ENCODE peak calls at places on chromosomes 6 and 20, in five cellular contexts. One of them, this sample, is unnamed.

GRCh38 chr6:81696505-81696904 is 56.0 kb downstream of the TENT5A start:
- DNase-seq in endothelial cell: no peak
- DNase-seq in AG09309: no peak
- DNase-seq in pancreas: no peak
- DNase-seq in B cell: no peak
- DNase-seq in this sample: no peak

GRCh38 chr6:6686748-6687601 is 98.5 kb downstream of the LY86 start:
- DNase-seq in endothelial cell: peak
- DNase-seq in AG09309: no peak
- DNase-seq in pancreas: peak
- DNase-seq in B cell: no peak
- DNase-seq in this sample: no peak

GRCh38 chr6:55578537-55579363 is at the start of gene HMGCLL1:
- DNase-seq in endothelial cell: peak
- DNase-seq in AG09309: no peak
- DNase-seq in pancreas: peak
- DNase-seq in B cell: no peak
- DNase-seq in this sample: no peak

GRCh38 chr6:118719351-118720124 is 68.1 kb upstream of the CEP85L start:
- DNase-seq in endothelial cell: no peak
- DNase-seq in AG09309: no peak
- DNase-seq in pancreas: no peak
- DNase-seq in B cell: peak
- DNase-seq in this sample: peak

GRCh38 chr6:11974089-11974488 is 38.0 kb upstream of the HIVEP1 start:
- DNase-seq in endothelial cell: no peak
- DNase-seq in AG09309: peak
- DNase-seq in pancreas: no peak
- DNase-seq in B cell: no peak
- DNase-seq in this sample: no peak

GRCh38 chr6:108721308-108721707 is 126.9 kb upstream of the ARMC2 start:
- DNase-seq in endothelial cell: no peak
- DNase-seq in AG09309: no peak
- DNase-seq in pancreas: no peak
- DNase-seq in B cell: no peak
- DNase-seq in this sample: no peak

GRCh38 chr6:11080296-11080695 is 13.3 kb upstream of the SMIM13 start:
- DNase-seq in endothelial cell: no peak
- DNase-seq in AG09309: no peak
- DNase-seq in pancreas: no peak
- DNase-seq in B cell: no peak
- DNase-seq in this sample: no peak

GRCh38 chr6:135962731-135963130 is 111.2 kb downstream of the PDE7B start:
- DNase-seq in endothelial cell: no peak
- DNase-seq in AG09309: peak
- DNase-seq in pancreas: no peak
- DNase-seq in B cell: no peak
- DNase-seq in this sample: no peak

GRCh38 chr6:12545837-12546658 is 170.5 kb upstream of the PHACTR1 start:
- DNase-seq in endothelial cell: no peak
- DNase-seq in AG09309: peak
- DNase-seq in pancreas: no peak
- DNase-seq in B cell: no peak
- DNase-seq in this sample: no peak

GRCh38 chr20:17645010-17645409 is 37.0 kb downstream of the RRBP1 start:
- DNase-seq in endothelial cell: no peak
- DNase-seq in AG09309: no peak
- DNase-seq in pancreas: peak
- DNase-seq in B cell: no peak
- DNase-seq in this sample: no peak

GRCh38 chr6:41970436-41970846 is 28.8 kb upstream of the CCND3 start:
- DNase-seq in endothelial cell: no peak
- DNase-seq in AG09309: peak
- DNase-seq in pancreas: no peak
- DNase-seq in B cell: no peak
- DNase-seq in this sample: no peak

GRCh38 chr20:19850190-19850533 is 92.1 kb downstream of the RIN2 start:
- DNase-seq in endothelial cell: no peak
- DNase-seq in AG09309: no peak
- DNase-seq in pancreas: no peak
- DNase-seq in B cell: no peak
- DNase-seq in this sample: no peak

GRCh38 chr20:22584630-22584921 is 204 bp upstream of the FOXA2 start:
- DNase-seq in endothelial cell: no peak
- DNase-seq in AG09309: no peak
- DNase-seq in pancreas: peak
- DNase-seq in B cell: no peak
- DNase-seq in this sample: no peak

GRCh38 chr6:166167258-166167731 is 356 bp downstream of the TBXT start:
- DNase-seq in endothelial cell: peak
- DNase-seq in AG09309: no peak
- DNase-seq in pancreas: no peak
- DNase-seq in B cell: no peak
- DNase-seq in this sample: no peak

GRCh38 chr20:16351415-16351814 is 221.8 kb downstream of the KIF16B start:
- DNase-seq in endothelial cell: no peak
- DNase-seq in AG09309: no peak
- DNase-seq in pancreas: no peak
- DNase-seq in B cell: no peak
- DNase-seq in this sample: no peak

GRCh38 chr6:11791354-11792107 is 12.9 kb upstream of the ADTRP start:
- DNase-seq in endothelial cell: no peak
- DNase-seq in AG09309: no peak
- DNase-seq in pancreas: no peak
- DNase-seq in B cell: no peak
- DNase-seq in this sample: no peak

GRCh38 chr6:56984374-56984773 is 29.5 kb downstream of the BEND6 start:
- DNase-seq in endothelial cell: no peak
- DNase-seq in AG09309: peak
- DNase-seq in pancreas: no peak
- DNase-seq in B cell: no peak
- DNase-seq in this sample: no peak

GRCh38 chr6:112665114-112665513 is 318.0 kb downstream of the RFPL4B start:
- DNase-seq in endothelial cell: no peak
- DNase-seq in AG09309: no peak
- DNase-seq in pancreas: no peak
- DNase-seq in B cell: no peak
- DNase-seq in this sample: no peak

GRCh38 chr6:75842732-75843131 is 93.7 kb downstream of the MYO6 start:
- DNase-seq in endothelial cell: peak
- DNase-seq in AG09309: no peak
- DNase-seq in pancreas: no peak
- DNase-seq in B cell: no peak
- DNase-seq in this sample: no peak

GRCh38 chr6:55255061-55255571 is 72.2 kb upstream of the GFRAL start:
- DNase-seq in endothelial cell: no peak
- DNase-seq in AG09309: no peak
- DNase-seq in pancreas: no peak
- DNase-seq in B cell: no peak
- DNase-seq in this sample: no peak

DNA sequence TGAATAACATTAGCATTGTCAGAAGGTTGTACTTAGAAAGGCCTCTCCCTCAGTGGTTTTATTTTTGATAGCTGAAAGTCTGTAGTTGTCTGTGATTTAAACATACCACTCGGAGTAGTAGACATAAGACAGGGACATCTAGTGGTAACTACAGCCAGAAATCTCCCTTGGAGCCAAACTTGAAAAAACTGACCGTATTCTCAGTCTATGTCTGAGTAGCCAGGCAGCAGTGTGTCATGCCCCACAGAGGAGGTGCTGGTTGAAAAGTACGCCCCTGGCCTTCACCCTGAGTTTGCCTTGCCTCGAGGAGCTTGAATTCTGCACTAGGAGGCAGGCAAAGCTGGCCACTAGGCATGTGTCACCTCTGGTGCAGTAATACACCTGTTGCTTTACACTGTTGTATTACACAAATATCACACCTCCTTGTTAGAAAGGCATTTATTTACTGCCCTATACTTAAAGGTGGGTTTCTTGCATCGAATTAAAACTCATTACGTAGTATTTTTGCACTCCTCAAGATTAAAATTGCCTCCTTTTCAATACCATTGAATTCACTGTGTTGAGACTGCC is 20.8 kb downstream of the ZBTB2 start:
- DNase-seq in endothelial cell: no peak
- DNase-seq in AG09309: no peak
- DNase-seq in pancreas: no peak
- DNase-seq in B cell: no peak
- DNase-seq in this sample: no peak
- TF ChIP-seq CTCF in endothelial cell: no peak
- TF ChIP-seq CTCF in AG09309: no peak
- TF ChIP-seq CTCF in pancreas: no peak
- TF ChIP-seq CTCF in B cell: no peak
- TF ChIP-seq CTCF in this sample: no peak

GRCh38 chr6:35419431-35419830 is 32.7 kb upstream of the FANCE start:
- DNase-seq in endothelial cell: no peak
- DNase-seq in AG09309: no peak
- DNase-seq in pancreas: no peak
- DNase-seq in B cell: no peak
- DNase-seq in this sample: no peak
- TF ChIP-seq CTCF in endothelial cell: no peak
- TF ChIP-seq CTCF in AG09309: no peak
- TF ChIP-seq CTCF in pancreas: no peak
- TF ChIP-seq CTCF in B cell: no peak
- TF ChIP-seq CTCF in this sample: no peak

GRCh38 chr20:44157061-44157460 is 29.9 kb downstream of the JPH2 start:
- DNase-seq in endothelial cell: no peak
- DNase-seq in AG09309: no peak
- DNase-seq in pancreas: no peak
- DNase-seq in B cell: no peak
- DNase-seq in this sample: no peak

GRCh38 chr20:44154521-44155001 is 32.4 kb downstream of the JPH2 start:
- DNase-seq in endothelial cell: no peak
- DNase-seq in AG09309: no peak
- DNase-seq in pancreas: no peak
- DNase-seq in B cell: no peak
- DNase-seq in this sample: no peak

GRCh38 chr20:44151621-44152416 is 35.2 kb downstream of the JPH2 start:
- DNase-seq in endothelial cell: no peak
- DNase-seq in AG09309: no peak
- DNase-seq in pancreas: no peak
- DNase-seq in B cell: no peak
- DNase-seq in this sample: no peak

GRCh38 chr20:44159125-44159524 is 27.9 kb downstream of the JPH2 start:
- DNase-seq in endothelial cell: no peak
- DNase-seq in AG09309: no peak
- DNase-seq in pancreas: no peak
- DNase-seq in B cell: no peak
- DNase-seq in this sample: no peak

GRCh38 chr20:44153636-44154043 is 33.3 kb downstream of the JPH2 start:
- DNase-seq in endothelial cell: no peak
- DNase-seq in AG09309: no peak
- DNase-seq in pancreas: no peak
- DNase-seq in B cell: no peak
- DNase-seq in this sample: no peak
- TF ChIP-seq CTCF in endothelial cell: no peak
- TF ChIP-seq CTCF in AG09309: no peak
- TF ChIP-seq CTCF in pancreas: no peak
- TF ChIP-seq CTCF in B cell: no peak
- TF ChIP-seq CTCF in this sample: no peak

GRCh38 chr6:45663181-45664180 is 285.7 kb upstream of the SUPT3H start:
- DNase-seq in endothelial cell: peak
- DNase-seq in AG09309: no peak
- DNase-seq in pancreas: no peak
- DNase-seq in B cell: peak
- DNase-seq in this sample: no peak
- TF ChIP-seq CTCF in endothelial cell: no peak
- TF ChIP-seq CTCF in AG09309: no peak
- TF ChIP-seq CTCF in pancreas: no peak
- TF ChIP-seq CTCF in B cell: no peak
- TF ChIP-seq CTCF in this sample: no peak

GRCh38 chr6:159874475-159874874 is 16.3 kb upstream of the MAS1 start:
- DNase-seq in endothelial cell: no peak
- DNase-seq in AG09309: no peak
- DNase-seq in pancreas: no peak
- DNase-seq in B cell: no peak
- DNase-seq in this sample: no peak
- TF ChIP-seq CTCF in endothelial cell: no peak
- TF ChIP-seq CTCF in AG09309: no peak
- TF ChIP-seq CTCF in pancreas: no peak
- TF ChIP-seq CTCF in B cell: no peak
- TF ChIP-seq CTCF in this sample: no peak

DNA sequence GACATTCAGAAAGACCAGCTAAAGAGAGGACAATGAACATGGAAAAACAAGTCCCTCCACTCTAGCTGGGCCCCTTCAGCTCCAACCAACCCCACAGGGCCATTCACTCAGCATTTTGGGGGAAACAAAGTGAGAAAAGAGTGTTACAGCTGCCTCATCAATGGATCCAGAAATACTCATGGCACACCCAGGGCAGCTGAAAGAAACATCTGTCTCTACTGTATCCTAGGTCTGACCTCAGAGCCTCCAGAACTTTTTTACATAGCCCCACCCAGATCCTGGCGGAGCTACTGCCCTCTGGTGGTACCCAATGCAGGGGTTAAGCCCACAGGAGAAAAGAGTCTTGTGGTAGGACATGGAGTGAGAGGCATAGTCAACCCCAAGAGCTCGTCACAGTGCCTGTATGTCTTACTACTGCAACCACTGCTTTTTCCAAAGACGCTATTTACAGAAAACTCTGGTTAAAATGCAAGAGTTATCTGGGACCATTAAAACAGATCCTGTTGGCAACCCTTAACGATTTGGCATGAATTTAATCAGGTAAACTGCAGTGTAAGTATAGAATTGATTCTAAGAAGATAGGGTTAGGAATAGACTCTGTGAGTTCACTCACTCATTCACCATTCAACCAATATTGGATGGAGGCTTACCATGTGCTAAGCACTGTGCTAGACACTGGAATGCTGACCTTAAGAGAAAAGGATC is 37.4 kb upstream of the FAM83C start:
- DNase-seq in endothelial cell: peak
- DNase-seq in AG09309: no peak
- DNase-seq in pancreas: no peak
- DNase-seq in B cell: no peak
- DNase-seq in this sample: peak
- TF ChIP-seq CTCF in endothelial cell: peak
- TF ChIP-seq CTCF in AG09309: peak
- TF ChIP-seq CTCF in pancreas: no peak
- TF ChIP-seq CTCF in B cell: no peak
- TF ChIP-seq CTCF in this sample: peak

GRCh38 chr6:116458264-116458663 is 2.9 kb upstream of the CALHM6 start:
- DNase-seq in endothelial cell: no peak
- DNase-seq in AG09309: no peak
- DNase-seq in pancreas: no peak
- DNase-seq in B cell: no peak
- DNase-seq in this sample: no peak
- TF ChIP-seq CTCF in endothelial cell: no peak
- TF ChIP-seq CTCF in AG09309: no peak
- TF ChIP-seq CTCF in pancreas: no peak
- TF ChIP-seq CTCF in B cell: no peak
- TF ChIP-seq CTCF in this sample: no peak

This sample was measured in GM10248.